ENCODE peak calls at places on chromosomes 4 and X, in nine cellular contexts. One of them, this sample, is unnamed. For H3K9me3, the result is how much of the 10 kb centered on the place peaks cover.

GRCh38 chr4:177771645-177772044 is 329.4 kb upstream of the AGA start:
- DNase-seq in esophagus muscularis mucosa: no peak
- DNase-seq in breast epithelium: no peak
- DNase-seq in suprapubic skin: no peak
- DNase-seq in sigmoid colon: no peak
- DNase-seq in GM12878: no peak
- DNase-seq in endothelial cell of umbilical vein: no peak
- DNase-seq in HCT116: no peak
- DNase-seq in stomach: no peak
- DNase-seq in this sample: no peak

GRCh38 chrX:149312936-149313432 is 192.1 kb downstream of the IDS start:
- DNase-seq in endothelial cell of umbilical vein: no peak
- DNase-seq in stomach: no peak
- DNase-seq in esophagus muscularis mucosa: no peak
- DNase-seq in suprapubic skin: no peak
- DNase-seq in HCT116: no peak
- DNase-seq in breast epithelium: no peak
- DNase-seq in GM12878: no peak
- DNase-seq in sigmoid colon: no peak
- DNase-seq in this sample: no peak

GRCh38 chr4:188178806-188179205 is 39.6 kb downstream of the TRIML1 start:
- DNase-seq in suprapubic skin: no peak
- DNase-seq in endothelial cell of umbilical vein: no peak
- DNase-seq in esophagus muscularis mucosa: no peak
- DNase-seq in breast epithelium: no peak
- DNase-seq in GM12878: no peak
- DNase-seq in sigmoid colon: no peak
- DNase-seq in stomach: no peak
- DNase-seq in HCT116: no peak
- DNase-seq in this sample: no peak

GRCh38 chr4:7811536-7812190 is 128.0 kb downstream of the AFAP1 start:
- DNase-seq in GM12878: no peak
- DNase-seq in endothelial cell of umbilical vein: no peak
- DNase-seq in HCT116: no peak
- DNase-seq in suprapubic skin: no peak
- DNase-seq in sigmoid colon: peak
- DNase-seq in stomach: peak
- DNase-seq in esophagus muscularis mucosa: no peak
- DNase-seq in breast epithelium: no peak
- DNase-seq in this sample: no peak

GRCh38 chr4:56723201-56723605 is 42.1 kb upstream of the HOPX start:
- DNase-seq in endothelial cell of umbilical vein: no peak
- DNase-seq in HCT116: no peak
- DNase-seq in breast epithelium: no peak
- DNase-seq in stomach: no peak
- DNase-seq in suprapubic skin: no peak
- DNase-seq in GM12878: no peak
- DNase-seq in esophagus muscularis mucosa: no peak
- DNase-seq in sigmoid colon: no peak
- DNase-seq in this sample: no peak

GRCh38 chr4:26325191-26325590 is 4.4 kb downstream of the RBPJ start:
- DNase-seq in GM12878: no peak
- DNase-seq in sigmoid colon: no peak
- DNase-seq in endothelial cell of umbilical vein: no peak
- DNase-seq in breast epithelium: no peak
- DNase-seq in stomach: no peak
- DNase-seq in HCT116: peak
- DNase-seq in esophagus muscularis mucosa: no peak
- DNase-seq in suprapubic skin: no peak
- DNase-seq in this sample: no peak

GRCh38 chrX:2594491-2594890 is 93.7 kb upstream of the DHRSX start:
- DNase-seq in GM12878: no peak
- DNase-seq in endothelial cell of umbilical vein: no peak
- DNase-seq in HCT116: no peak
- DNase-seq in sigmoid colon: no peak
- DNase-seq in esophagus muscularis mucosa: no peak
- DNase-seq in breast epithelium: no peak
- DNase-seq in suprapubic skin: no peak
- DNase-seq in stomach: no peak
- DNase-seq in this sample: no peak

GRCh38 chrX:56219702-56220101 is 12.5 kb upstream of the KLF8 start:
- DNase-seq in endothelial cell of umbilical vein: peak
- DNase-seq in stomach: no peak
- DNase-seq in sigmoid colon: no peak
- DNase-seq in breast epithelium: no peak
- DNase-seq in GM12878: no peak
- DNase-seq in HCT116: peak
- DNase-seq in esophagus muscularis mucosa: no peak
- DNase-seq in suprapubic skin: no peak
- DNase-seq in this sample: no peak

GRCh38 chrX:31993635-31994034 is 921.8 kb upstream of the FTHL17 start:
- DNase-seq in endothelial cell of umbilical vein: no peak
- DNase-seq in stomach: no peak
- DNase-seq in sigmoid colon: no peak
- DNase-seq in suprapubic skin: no peak
- DNase-seq in esophagus muscularis mucosa: no peak
- DNase-seq in HCT116: no peak
- DNase-seq in breast epithelium: no peak
- DNase-seq in GM12878: no peak
- DNase-seq in this sample: no peak

GRCh38 chrX:104318330-104319009 is 63.7 kb upstream of the ESX1 start:
- DNase-seq in esophagus muscularis mucosa: no peak
- DNase-seq in sigmoid colon: no peak
- DNase-seq in stomach: peak
- DNase-seq in suprapubic skin: no peak
- DNase-seq in GM12878: no peak
- DNase-seq in endothelial cell of umbilical vein: peak
- DNase-seq in breast epithelium: no peak
- DNase-seq in HCT116: peak
- DNase-seq in this sample: no peak

GRCh38 chr4:149708513-149709175 is 107.0 kb downstream of the IQCM start:
- DNase-seq in suprapubic skin: no peak
- DNase-seq in breast epithelium: no peak
- DNase-seq in endothelial cell of umbilical vein: peak
- DNase-seq in esophagus muscularis mucosa: no peak
- DNase-seq in stomach: no peak
- DNase-seq in sigmoid colon: no peak
- DNase-seq in HCT116: peak
- DNase-seq in GM12878: no peak
- DNase-seq in this sample: no peak

GRCh38 chrX:31609130-31609529 is 537.3 kb upstream of the FTHL17 start:
- DNase-seq in GM12878: no peak
- DNase-seq in breast epithelium: no peak
- DNase-seq in endothelial cell of umbilical vein: peak
- DNase-seq in suprapubic skin: no peak
- DNase-seq in sigmoid colon: no peak
- DNase-seq in HCT116: no peak
- DNase-seq in stomach: no peak
- DNase-seq in esophagus muscularis mucosa: no peak
- DNase-seq in this sample: no peak

GRCh38 chrX:130625381-130625780 is 223.6 kb downstream of the RBMX2 start:
- DNase-seq in endothelial cell of umbilical vein: no peak
- DNase-seq in HCT116: no peak
- DNase-seq in breast epithelium: no peak
- DNase-seq in sigmoid colon: no peak
- DNase-seq in stomach: no peak
- DNase-seq in GM12878: no peak
- DNase-seq in esophagus muscularis mucosa: no peak
- DNase-seq in suprapubic skin: no peak
- DNase-seq in this sample: no peak

GRCh38 chr4:158590219-158590618 is 68.5 kb downstream of the RXFP1 start:
- DNase-seq in HCT116: no peak
- DNase-seq in GM12878: no peak
- DNase-seq in esophagus muscularis mucosa: no peak
- DNase-seq in breast epithelium: no peak
- DNase-seq in suprapubic skin: no peak
- DNase-seq in sigmoid colon: no peak
- DNase-seq in endothelial cell of umbilical vein: peak
- DNase-seq in stomach: no peak
- DNase-seq in this sample: no peak

GRCh38 chrX:104166735-104167436 is 633 bp downstream of the FAM199X start:
- DNase-seq in HCT116: no peak
- DNase-seq in breast epithelium: no peak
- DNase-seq in stomach: no peak
- DNase-seq in esophagus muscularis mucosa: no peak
- DNase-seq in sigmoid colon: peak
- DNase-seq in suprapubic skin: no peak
- DNase-seq in endothelial cell of umbilical vein: no peak
- DNase-seq in GM12878: no peak
- DNase-seq in this sample: no peak

GRCh38 chrX:31223817-31224216 is 152.0 kb upstream of the FTHL17 start:
- DNase-seq in esophagus muscularis mucosa: no peak
- DNase-seq in suprapubic skin: no peak
- DNase-seq in HCT116: no peak
- DNase-seq in GM12878: no peak
- DNase-seq in stomach: no peak
- DNase-seq in breast epithelium: no peak
- DNase-seq in sigmoid colon: no peak
- DNase-seq in endothelial cell of umbilical vein: peak
- DNase-seq in this sample: no peak

GRCh38 chr4:142777045-142777743 is 68.9 kb downstream of the INPP4B start:
- DNase-seq in GM12878: no peak
- DNase-seq in esophagus muscularis mucosa: no peak
- DNase-seq in suprapubic skin: no peak
- DNase-seq in breast epithelium: no peak
- DNase-seq in HCT116: no peak
- DNase-seq in stomach: no peak
- DNase-seq in sigmoid colon: no peak
- DNase-seq in endothelial cell of umbilical vein: no peak
- DNase-seq in this sample: no peak

GRCh38 chr4:47749858-47750257 is 88.0 kb downstream of the CORIN start:
- DNase-seq in sigmoid colon: no peak
- DNase-seq in suprapubic skin: no peak
- DNase-seq in HCT116: no peak
- DNase-seq in stomach: no peak
- DNase-seq in endothelial cell of umbilical vein: no peak
- DNase-seq in breast epithelium: no peak
- DNase-seq in GM12878: no peak
- DNase-seq in esophagus muscularis mucosa: no peak
- DNase-seq in this sample: no peak

GRCh38 chr4:153643406-153644016 is 40.6 kb upstream of the TLR2 start:
- DNase-seq in sigmoid colon: no peak
- DNase-seq in GM12878: peak
- DNase-seq in breast epithelium: no peak
- DNase-seq in suprapubic skin: no peak
- DNase-seq in HCT116: peak
- DNase-seq in endothelial cell of umbilical vein: peak
- DNase-seq in stomach: no peak
- DNase-seq in esophagus muscularis mucosa: no peak
- DNase-seq in this sample: no peak

GRCh38 chr4:3461515-3462291 is 1.4 kb upstream of the DOK7 start:
- DNase-seq in endothelial cell of umbilical vein: peak
- DNase-seq in GM12878: no peak
- DNase-seq in stomach: peak
- DNase-seq in esophagus muscularis mucosa: no peak
- DNase-seq in HCT116: no peak
- DNase-seq in breast epithelium: peak
- DNase-seq in suprapubic skin: no peak
- DNase-seq in sigmoid colon: no peak
- DNase-seq in this sample: peak
- TF ChIP-seq POLR2AphosphoS5 in endothelial cell of umbilical vein: no peak
- TF ChIP-seq POLR2AphosphoS5 in GM12878: no peak
- TF ChIP-seq POLR2AphosphoS5 in stomach: peak
- TF ChIP-seq POLR2AphosphoS5 in esophagus muscularis mucosa: no peak
- TF ChIP-seq POLR2AphosphoS5 in HCT116: no peak
- TF ChIP-seq POLR2AphosphoS5 in breast epithelium: no peak
- TF ChIP-seq POLR2AphosphoS5 in suprapubic skin: no peak
- TF ChIP-seq POLR2AphosphoS5 in sigmoid colon: no peak
- TF ChIP-seq POLR2AphosphoS5 in this sample: no peak

GRCh38 chr4:11393551-11393950 is 35.1 kb downstream of the HS3ST1 start:
- DNase-seq in sigmoid colon: no peak
- DNase-seq in endothelial cell of umbilical vein: no peak
- DNase-seq in HCT116: no peak
- DNase-seq in esophagus muscularis mucosa: no peak
- DNase-seq in breast epithelium: no peak
- DNase-seq in GM12878: no peak
- DNase-seq in suprapubic skin: no peak
- DNase-seq in stomach: no peak
- DNase-seq in this sample: no peak
- TF ChIP-seq POLR2A in sigmoid colon: no peak
- TF ChIP-seq POLR2A in endothelial cell of umbilical vein: no peak
- TF ChIP-seq POLR2A in HCT116: no peak
- TF ChIP-seq POLR2A in esophagus muscularis mucosa: no peak
- TF ChIP-seq POLR2A in breast epithelium: no peak
- TF ChIP-seq POLR2A in GM12878: no peak
- TF ChIP-seq POLR2A in suprapubic skin: no peak
- TF ChIP-seq POLR2A in stomach: no peak
- TF ChIP-seq POLR2A in this sample: no peak

DNA sequence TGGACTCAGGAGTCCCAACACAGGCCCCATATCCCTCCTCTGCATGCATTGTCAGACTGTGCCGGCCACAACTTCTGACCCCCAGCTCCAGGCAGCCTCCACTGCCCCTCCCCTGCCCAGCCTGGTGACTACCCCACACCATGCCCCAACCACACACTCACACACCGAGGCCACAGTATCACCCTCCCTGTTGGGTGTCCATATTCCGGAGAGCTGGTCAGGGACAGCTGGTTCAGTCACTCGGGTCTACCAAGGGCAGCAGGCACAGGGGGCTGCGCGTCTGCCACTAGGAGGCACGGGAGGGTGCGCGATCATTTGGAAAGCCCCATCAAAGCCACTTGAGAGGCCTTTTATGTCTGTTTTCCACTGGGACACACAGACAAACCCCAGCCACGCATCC is 26.3 kb downstream of the CCNQ start:
- DNase-seq in endothelial cell of umbilical vein: no peak
- DNase-seq in esophagus muscularis mucosa: no peak
- DNase-seq in stomach: no peak
- DNase-seq in sigmoid colon: no peak
- DNase-seq in GM12878: no peak
- DNase-seq in suprapubic skin: no peak
- DNase-seq in breast epithelium: no peak
- DNase-seq in HCT116: no peak
- DNase-seq in this sample: no peak
- H3K9me3 ChIP-seq in endothelial cell of umbilical vein: under half
- H3K9me3 ChIP-seq in esophagus muscularis mucosa: under half
- H3K9me3 ChIP-seq in stomach: under half
- H3K9me3 ChIP-seq in sigmoid colon: under half
- H3K9me3 ChIP-seq in GM12878: under half
- H3K9me3 ChIP-seq in suprapubic skin: under half
- H3K9me3 ChIP-seq in breast epithelium: under half
- H3K9me3 ChIP-seq in HCT116: under half
- H3K9me3 ChIP-seq in this sample: under half

DNA sequence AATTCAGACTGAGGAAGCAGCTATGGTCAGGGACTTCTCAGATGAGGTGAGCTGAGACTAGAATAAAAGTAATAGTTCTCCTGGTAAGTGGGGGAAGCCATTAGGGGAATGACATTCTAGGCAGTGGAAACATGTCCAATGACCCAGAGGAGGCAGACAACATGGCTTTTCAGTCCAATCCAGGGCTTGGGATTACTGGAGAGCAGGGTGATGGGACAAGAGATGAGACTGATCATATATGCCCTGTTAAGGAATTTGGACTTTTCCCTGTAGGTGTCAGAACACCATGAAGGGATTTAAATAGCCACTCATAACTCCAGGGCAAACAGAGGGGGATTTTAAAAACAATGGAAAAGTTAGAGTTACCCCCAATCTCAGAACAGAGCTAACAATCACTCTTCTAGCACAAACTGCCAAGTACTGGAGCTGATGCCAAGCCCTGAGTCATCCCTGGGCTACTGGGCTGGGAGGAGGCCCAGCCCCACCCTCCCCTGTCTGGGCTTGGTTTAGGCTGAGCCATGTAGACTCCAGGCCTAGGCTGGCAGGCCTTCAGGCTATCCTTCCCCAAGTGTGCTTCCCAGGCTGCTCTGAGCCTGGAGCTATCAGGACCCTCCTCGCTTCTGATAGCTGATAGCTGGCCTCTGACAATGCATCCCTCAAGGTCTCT is 22.7 kb upstream of the MSN start:
- DNase-seq in GM12878: no peak
- DNase-seq in stomach: peak
- DNase-seq in sigmoid colon: peak
- DNase-seq in esophagus muscularis mucosa: no peak
- DNase-seq in HCT116: peak
- DNase-seq in endothelial cell of umbilical vein: peak
- DNase-seq in suprapubic skin: peak
- DNase-seq in breast epithelium: peak
- DNase-seq in this sample: no peak
- TF ChIP-seq POLR2AphosphoS5 in GM12878: no peak
- TF ChIP-seq POLR2AphosphoS5 in stomach: no peak
- TF ChIP-seq POLR2AphosphoS5 in sigmoid colon: peak
- TF ChIP-seq POLR2AphosphoS5 in esophagus muscularis mucosa: peak
- TF ChIP-seq POLR2AphosphoS5 in HCT116: no peak
- TF ChIP-seq POLR2AphosphoS5 in endothelial cell of umbilical vein: no peak
- TF ChIP-seq POLR2AphosphoS5 in suprapubic skin: no peak
- TF ChIP-seq POLR2AphosphoS5 in breast epithelium: no peak
- TF ChIP-seq POLR2AphosphoS5 in this sample: no peak

This sample was measured in spleen.